ENCODE peak calls at places on chromosomes 3 and 15, in seven cellular contexts. R, T, I, X, Q, H and M are unnamed samples.

GRCh38 chr15:79101866-79102581 is 11.4 kb upstream of the RASGRF1 start:
- DNase-seq in I (no peak), H (no peak), T (no peak), R (no peak), X (peak; percentile 7), Q (no peak), M (no peak)

GRCh38 chr15:69760890-69761568 is 308.4 kb downstream of the RPLP1 start:
- DNase-seq in I (peak; percentile 54), H (peak; percentile 78), Q (peak; percentile 83), T (peak; percentile 57), R (peak; percentile 69), X (peak; percentile 99), M (peak; percentile 32)

GRCh38 chr3:183892610-183893214 is 8.0 kb upstream of the PARL start:
- DNase-seq in Q (peak; percentile 30), T (no peak), X (no peak), R (no peak), I (no peak), H (no peak), M (no peak)

GRCh38 chr15:45134682-45135604 is 5.1 kb downstream of the DUOX1 start:
- DNase-seq in I (peak; percentile 57), R (no peak), X (no peak), Q (no peak), H (no peak), T (peak; percentile 23), M (no peak)

GRCh38 chr3:128541246-128541645 is 48.2 kb upstream of the GATA2 start:
- DNase-seq in Q (no peak), I (no peak), R (no peak), X (no peak), H (no peak), T (no peak), M (no peak)

GRCh38 chr15:82805994-82806406 is at the start of gene FSD2:
- DNase-seq in T (peak; percentile 77), Q (no peak), H (no peak), R (no peak), I (no peak), X (no peak), M (no peak)

GRCh38 chr3:121648219-121648958 is 12.3 kb downstream of the HCLS1 start:
- DNase-seq in X (no peak), Q (no peak), H (no peak), R (no peak), T (peak; percentile 57), I (no peak), M (no peak)

GRCh38 chr3:115921711-115922110 is 298.4 kb downstream of the GAP43 start:
- DNase-seq in Q (no peak), T (no peak), R (no peak), I (no peak), H (no peak), X (no peak), M (no peak)

GRCh38 chr3:9615003-9615628 is 34.2 kb upstream of the MTMR14 start:
- DNase-seq in R (no peak), H (no peak), I (peak; percentile 29), T (no peak), X (no peak), Q (no peak), M (no peak)

GRCh38 chr15:65092911-65093792 is 16.6 kb downstream of the KBTBD13 start:
- DNase-seq in H (no peak), T (no peak), X (no peak), Q (no peak), I (no peak), R (no peak), M (no peak)

GRCh38 chr3:112413722-112414121 is 80.8 kb downstream of the CD200 start:
- DNase-seq in H (no peak), Q (no peak), X (no peak), I (no peak), T (no peak), R (no peak), M (no peak)

GRCh38 chr3:100257601-100258000 is 3.2 kb upstream of the TBC1D23 start:
- DNase-seq in X (peak; percentile 67), H (no peak), I (no peak), R (no peak), T (no peak), Q (no peak), M (no peak)

GRCh38 chr3:184261270-184262165 is at the start of gene CAMK2N2:
- DNase-seq in H (peak; percentile 53), Q (peak; percentile 85), R (no peak), X (peak; percentile 47), I (peak; percentile 63), T (peak; percentile 60), M (peak; percentile 82)

GRCh38 chr3:54931182-54931581 is 3.3 kb upstream of the LRTM1 start:
- DNase-seq in T (no peak), R (no peak), Q (no peak), I (no peak), X (no peak), H (no peak), M (no peak)

GRCh38 chr3:118548434-118548833 is 486.2 kb downstream of the IGSF11 start:
- DNase-seq in I (no peak), R (no peak), X (no peak), T (no peak), Q (no peak), H (no peak), M (no peak)

GRCh38 chr3:150083653-150084037 is 113.0 kb upstream of the PFN2 start:
- DNase-seq in X (peak; percentile 83), H (no peak), T (no peak), R (no peak), I (no peak), Q (no peak), M (no peak)

GRCh38 chr3:116140100-116140689 is 305.1 kb downstream of the LSAMP start:
- DNase-seq in T (no peak), R (no peak), I (no peak), X (peak; percentile 47), Q (no peak), H (no peak), M (no peak)

GRCh38 chr3:192906940-192907339 is 10.7 kb downstream of the MB21D2 start:
- DNase-seq in R (no peak), T (no peak), X (no peak), I (no peak), Q (no peak), H (no peak), M (no peak)

GRCh38 chr3:182533394-182533793 is 259.9 kb upstream of the ATP11B start:
- DNase-seq in I (peak; percentile 32), X (no peak), H (no peak), Q (no peak), T (no peak), R (no peak), M (no peak)

GRCh38 chr15:33064878-33065277 is 129.6 kb downstream of the FMN1 start:
- DNase-seq in R (no peak), I (no peak), Q (no peak), X (peak; percentile 81), T (no peak), H (no peak), M (no peak)

GRCh38 chr15:71185706-71186105 is 70.4 kb downstream of the THSD4 start:
- DNase-seq in R (no peak), Q (no peak), X (no peak), H (no peak), I (no peak), T (no peak), M (no peak)

GRCh38 chr3:124126446-124127017 is 134.6 kb upstream of the ROPN1 start:
- DNase-seq in Q (no peak), X (no peak), T (no peak), H (no peak), I (no peak), R (no peak), M (no peak)

GRCh38 chr15:78057803-78058202 is 19.7 kb downstream of the TBC1D2B start:
- DNase-seq in I (no peak), R (no peak), X (no peak), T (no peak), H (no peak), Q (no peak), M (no peak)

GRCh38 chr3:31908391-31909097 is 72.5 kb downstream of the OSBPL10 start:
- DNase-seq in I (no peak), T (no peak), Q (no peak), R (no peak), X (peak; percentile 14), H (no peak), M (peak; percentile 27)

GRCh38 chr3:32366638-32367368 is 24.9 kb upstream of the CMTM7 start:
- DNase-seq in I (no peak), X (peak; percentile 43), R (no peak), T (no peak), H (no peak), Q (no peak), M (no peak)

GRCh38 chr3:158103956-158104338 is 2.3 kb downstream of the SHOX2 start:
- DNase-seq in I (no peak), Q (no peak), H (no peak), R (peak; percentile 16), T (no peak), X (no peak), M (no peak)

GRCh38 chr3:155024006-155024638 is 56.0 kb upstream of the MME start:
- DNase-seq in T (no peak), X (no peak), H (no peak), R (no peak), I (no peak), Q (no peak), M (no peak)

DNA sequence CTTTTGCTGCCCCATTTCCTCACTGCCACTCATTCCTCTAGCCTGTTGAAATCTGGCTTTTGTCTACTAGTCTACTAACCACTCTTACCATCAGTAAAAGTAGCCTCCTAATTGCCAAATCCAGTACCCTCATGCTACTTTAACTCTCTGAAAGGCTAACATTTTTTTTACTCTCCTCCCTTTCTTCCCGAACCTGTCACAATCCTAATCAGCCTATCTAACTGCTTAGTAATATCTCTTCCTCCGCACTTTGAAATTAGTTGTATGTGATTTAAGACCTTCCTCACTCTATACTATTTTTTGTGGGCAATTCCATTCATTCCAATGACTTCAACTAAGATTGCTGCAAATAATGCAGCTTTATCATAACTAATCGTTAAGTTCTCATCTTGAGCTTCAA is 3.7 kb downstream of the SENP7 start:
- DNase-seq in I (no peak), R (no peak), H (no peak), T (no peak), Q (no peak), X (no peak), M (no peak)
- H3K4me3 ChIP-seq in I (no peak overlapping the region), R (no peak overlapping the region), H (no peak overlapping the region), T (no peak overlapping the region), Q (no peak overlapping the region), X (no peak overlapping the region), M (no peak overlapping the region)

GRCh38 chr3:105791134-105791533 is 77.7 kb downstream of the CBLB start:
- DNase-seq in H (no peak), R (peak; percentile 61), X (peak; percentile 68), I (no peak), T (no peak), Q (no peak), M (no peak)
- H3K4me1 ChIP-seq in H (no peaks in the 10 kb centered on the region), R (peaks cover 57% of the 10 kb centered on the region), X (peaks cover 10% of the 10 kb centered on the region), I (peaks cover 6% of the 10 kb centered on the region), T (peaks cover 41% of the 10 kb centered on the region), Q (peaks cover 76% of the 10 kb centered on the region), M (peaks cover 3% of the 10 kb centered on the region)

DNA sequence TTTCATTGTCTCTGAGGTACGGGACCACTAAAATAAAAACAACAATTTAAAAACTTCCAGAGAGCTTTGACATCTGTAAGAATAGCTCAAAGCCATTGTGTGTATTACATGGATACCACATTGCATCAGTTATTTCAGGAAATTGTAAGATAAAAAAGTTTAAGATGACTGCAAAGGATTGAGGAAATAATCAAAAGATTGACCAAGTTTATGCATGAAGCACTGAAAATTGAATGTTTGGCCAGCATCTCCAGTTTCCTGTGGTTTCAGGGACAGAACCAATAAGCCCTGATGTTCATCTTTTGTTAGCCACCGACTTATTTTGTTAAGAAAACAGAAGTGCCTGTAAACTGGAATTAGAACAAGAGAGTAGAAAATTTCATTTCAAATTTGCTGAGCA is 211.6 kb upstream of the P2RY1 start:
- DNase-seq in H (no peak), T (no peak), R (no peak), I (no peak), X (no peak), Q (no peak), M (no peak)
- H3K4me3 ChIP-seq in H (no peak overlapping the region), T (no peak overlapping the region), R (no peak overlapping the region), I (no peak overlapping the region), X (no peak overlapping the region), Q (no peak overlapping the region), M (no peak overlapping the region)

GRCh38 chr3:13107661-13108060 is 34.4 kb upstream of the IQSEC1 start:
- DNase-seq in Q (peak; percentile 74), X (no peak), I (no peak), T (no peak), H (no peak), R (no peak), M (peak; percentile 22)
- H3K4me1 ChIP-seq in Q (peaks cover 29% of the 10 kb centered on the region), X (no peaks in the 10 kb centered on the region), I (peaks cover 15% of the 10 kb centered on the region), T (no peaks in the 10 kb centered on the region), H (no peaks in the 10 kb centered on the region), R (no peaks in the 10 kb centered on the region), M (no peaks in the 10 kb centered on the region)